ENCODE peak calls at places on chromosome 2, in five cellular contexts. D is ascending aorta; R is NCI-H1694; N is type B pancreatic cell; S is central memory CD4-positive, alpha-beta T cell. W is an unnamed sample.

GRCh38 chr2:232230557-232230956 is 148.0 kb upstream of the ALPP start:
- DNase-seq in D (no peak), R (no peak), N (no peak), S (no peak), W (peak)

GRCh38 chr2:205188516-205189138 is 493.7 kb upstream of the NRP2 start:
- DNase-seq in D (no peak), R (no peak), N (no peak), S (no peak), W (peak)

GRCh38 chr2:96191937-96192670 is 16.5 kb downstream of the STARD7 start:
- DNase-seq in D (no peak), R (no peak), N (no peak), S (no peak), W (no peak)

GRCh38 chr2:201707753-201708152 is 9.3 kb upstream of the MPP4 start:
- DNase-seq in D (no peak), R (no peak), N (no peak), S (no peak), W (no peak)

GRCh38 chr2:937530-937929 is 13.1 kb upstream of the SNTG2 start:
- DNase-seq in D (no peak), R (no peak), N (no peak), S (no peak), W (no peak)

GRCh38 chr2:47195149-47195548 is 40.0 kb upstream of the STPG4 start:
- DNase-seq in D (no peak), R (no peak), N (no peak), S (no peak), W (no peak)

GRCh38 chr2:17538844-17539554 is 1.5 kb upstream of the VSNL1 start:
- DNase-seq in D (peak), R (no peak), N (peak), S (no peak), W (peak)

GRCh38 chr2:186426153-186427016 is 59.7 kb upstream of the ZC3H15 start:
- DNase-seq in D (no peak), R (no peak), N (no peak), S (no peak), W (no peak)

GRCh38 chr2:25602333-25602723 is 71.0 kb downstream of the DTNB start:
- DNase-seq in D (no peak), R (no peak), N (no peak), S (no peak), W (no peak)

GRCh38 chr2:219452361-219453317 is 18.0 kb downstream of the SPEG start:
- DNase-seq in D (peak), R (peak), N (no peak), S (no peak), W (peak)

GRCh38 chr2:111896007-111896406 is 2.4 kb upstream of the MERTK start:
- DNase-seq in D (no peak), R (no peak), N (no peak), S (no peak), W (no peak)

GRCh38 chr2:158889135-158889853 is 79.1 kb upstream of the TANC1 start:
- DNase-seq in D (no peak), R (no peak), N (no peak), S (no peak), W (no peak)

GRCh38 chr2:102000813-102001766 is 9.3 kb downstream of the IL1R2 start:
- DNase-seq in D (no peak), R (no peak), N (no peak), S (no peak), W (no peak)

GRCh38 chr2:197571622-197572271 is 55.9 kb downstream of the MOB4 start:
- DNase-seq in D (no peak), R (no peak), N (no peak), S (no peak), W (no peak)

GRCh38 chr2:222142027-222142426 is 156.8 kb downstream of the PAX3 start:
- DNase-seq in D (no peak), R (no peak), N (no peak), S (no peak), W (no peak)

GRCh38 chr2:102103992-102104871 is 38.3 kb upstream of the IL1R1 start:
- DNase-seq in D (peak), R (no peak), N (no peak), S (peak), W (peak)

GRCh38 chr2:45691152-45691551 is 39.7 kb downstream of the PRKCE start:
- DNase-seq in D (no peak), R (no peak), N (no peak), S (no peak), W (no peak)

GRCh38 chr2:201432551-201433388 is 18.5 kb downstream of the TRAK2 start:
- DNase-seq in D (no peak), R (no peak), N (no peak), S (no peak), W (no peak)

GRCh38 chr2:72713857-72714256 is 112.0 kb downstream of the EXOC6B start:
- DNase-seq in D (no peak), R (no peak), N (no peak), S (no peak), W (no peak)

GRCh38 chr2:11752906-11753305 is 6.5 kb downstream of the LPIN1 start:
- DNase-seq in D (no peak), R (no peak), N (no peak), S (no peak), W (no peak)

W was measured in ecto neural progenitor cell.